ENCODE peak calls at places on chromosomes 5 and 9, in five cellular contexts. W, J, G, K and S are unnamed samples.

GRCh38 chr5:176744584-176744965 is 65.8 kb upstream of the UNC5A start:
- DNase-seq in J (no peak), W (no peak), G (no peak), K (no peak), S (no peak)

GRCh38 chr9:127720031-127720864 is 4.4 kb downstream of the TTC16 start:
- DNase-seq in J (peak; percentile 39), W (no peak), K (no peak), G (no peak), S (no peak)

GRCh38 chr5:112228672-112229071 is 190.4 kb downstream of the EPB41L4A start:
- DNase-seq in W (no peak), K (peak; percentile 57), G (peak; percentile 82), J (peak; percentile 83), S (peak; percentile 44)

GRCh38 chr9:129273941-129274709 is 96.1 kb upstream of the IER5L start:
- DNase-seq in K (no peak), J (no peak), W (no peak), G (no peak), S (no peak)

GRCh38 chr5:84436866-84437265 is 52.2 kb upstream of the EDIL3 start:
- DNase-seq in G (no peak), J (peak; percentile 27), W (no peak), K (peak; percentile 72), S (no peak)

GRCh38 chr9:94879230-94879629 is 152.7 kb downstream of the AOPEP start:
- DNase-seq in G (no peak), J (no peak), K (no peak), W (no peak), S (no peak)

GRCh38 chr9:93028448-93029006 is 30.0 kb upstream of the SUSD3 start:
- DNase-seq in K (no peak), J (peak; percentile 55), G (no peak), W (peak; percentile 26), S (no peak)

GRCh38 chr5:180630426-180630825 is 19.0 kb downstream of the FLT4 start:
- DNase-seq in K (no peak), J (no peak), W (no peak), G (no peak), S (no peak)

GRCh38 chr9:111366978-111367377 is 37.0 kb upstream of the OR2K2 start:
- DNase-seq in G (no peak), K (no peak), J (no peak), W (no peak), S (no peak)

GRCh38 chr5:170818222-170818621 is 34.7 kb downstream of the GABRP start:
- DNase-seq in G (no peak), W (no peak), K (peak; percentile 76), J (no peak), S (no peak)

GRCh38 chr5:131496400-131496713 is 138.7 kb downstream of the RAPGEF6 start:
- DNase-seq in G (no peak), J (no peak), W (no peak), K (no peak), S (no peak)

GRCh38 chr9:121734465-121734864 is 83.0 kb downstream of the DAB2IP start:
- DNase-seq in K (no peak), J (peak; percentile 33), G (no peak), W (no peak), S (no peak)

GRCh38 chr5:156759156-156759555 is 90.9 kb upstream of the PPP1R2B start:
- DNase-seq in J (no peak), K (no peak), W (no peak), G (peak; percentile 33), S (no peak)

GRCh38 chr5:33188089-33188488 is 252.7 kb upstream of the TARS1 start:
- DNase-seq in J (no peak), K (no peak), W (no peak), G (no peak), S (no peak)

GRCh38 chr5:135075621-135076585 is 41.9 kb upstream of the PITX1 start:
- DNase-seq in J (peak; percentile 81), G (no peak), W (no peak), K (peak; percentile 71), S (no peak)

GRCh38 chr5:150278916-150279315 is 10.7 kb downstream of the CAMK2A start:
- DNase-seq in G (no peak), J (peak; percentile 90), K (peak; percentile 90), W (no peak), S (no peak)

GRCh38 chr9:133945314-133945975 is 46.7 kb downstream of the VAV2 start:
- DNase-seq in G (peak; percentile 6), J (no peak), K (no peak), W (no peak), S (peak; percentile 13)

GRCh38 chr5:157266286-157267007 is 524 bp downstream of the CYFIP2 start:
- DNase-seq in J (no peak), G (no peak), W (peak; percentile 45), K (no peak), S (no peak)

GRCh38 chr9:125099816-125100215 is 43.5 kb downstream of the SCAI start:
- DNase-seq in J (no peak), K (no peak), G (no peak), W (no peak), S (no peak)

GRCh38 chr5:169650701-169651331 is 13.7 kb downstream of the DOCK2 start:
- DNase-seq in J (peak; percentile 94), G (no peak), K (peak; percentile 88), W (no peak), S (no peak)

GRCh38 chr5:168305281-168305680 is 13.8 kb downstream of the WWC1 start:
- DNase-seq in W (no peak), G (no peak), J (no peak), K (no peak), S (no peak)

GRCh38 chr9:36929350-36929675 is 104.8 kb downstream of the PAX5 start:
- DNase-seq in K (no peak), J (no peak), G (no peak), W (no peak), S (no peak)

GRCh38 chr5:174609116-174609515 is 115.3 kb upstream of the MSX2 start:
- DNase-seq in J (peak; percentile 89), W (no peak), G (no peak), K (peak; percentile 42), S (peak; percentile 32)

GRCh38 chr9:91949946-91950664 is at the start of gene ROR2:
- DNase-seq in G (peak; percentile 67), W (peak; percentile 37), K (peak; percentile 12), J (no peak), S (peak; percentile 65)

GRCh38 chr5:187617-188451 is 3.5 kb upstream of the LRRC14B start:
- DNase-seq in G (no peak), J (no peak), K (no peak), W (no peak), S (no peak)

GRCh38 chr9:137441289-137441934 is at the start of gene ENTPD8:
- DNase-seq in K (no peak), J (peak; percentile 54), W (no peak), G (no peak), S (no peak)

GRCh38 chr5:140246378-140247122 is 56.4 kb downstream of the PFDN1 start:
- DNase-seq in G (peak; percentile 47), W (no peak), K (peak; percentile 83), J (peak; percentile 84), S (peak; percentile 91)

GRCh38 chr9:130243015-130243881 is 22.3 kb upstream of the HMCN2 start:
- DNase-seq in W (peak; percentile 60), G (peak; percentile 72), J (peak; percentile 36), K (no peak), S (peak; percentile 92)

GRCh38 chr5:172683264-172683663 is 42.2 kb downstream of the NEURL1B start:
- DNase-seq in G (no peak), W (no peak), J (no peak), K (no peak), S (no peak)

GRCh38 chr9:133869674-133870419 is 122.3 kb downstream of the VAV2 start:
- DNase-seq in W (no peak), G (no peak), K (peak; percentile 58), J (no peak), S (no peak)

GRCh38 chr9:19379697-19380046 is 364 bp downstream of the RPS6 start:
- DNase-seq in J (peak; percentile 19), K (no peak), G (no peak), W (peak; percentile 26), S (peak; percentile 45)

GRCh38 chr5:116372931-116373597 is 201.6 kb downstream of the SEMA6A start:
- DNase-seq in W (no peak), G (no peak), K (no peak), J (no peak), S (no peak)

GRCh38 chr9:91378695-91379127 is 17.0 kb upstream of the AUH start:
- DNase-seq in W (no peak), G (no peak), J (peak; percentile 22), K (peak; percentile 83), S (peak; percentile 35)

GRCh38 chr9:133140174-133140505 is 19.1 kb upstream of the RALGDS start:
- DNase-seq in W (no peak), G (no peak), J (no peak), K (no peak), S (peak; percentile 17)

GRCh38 chr9:15158019-15158418 is 149.0 kb downstream of the TTC39B start:
- DNase-seq in J (no peak), G (no peak), K (no peak), W (no peak), S (no peak)

GRCh38 chr5:176700239-176700847 is 53.1 kb downstream of the TSPAN17 start:
- DNase-seq in W (no peak), G (no peak), K (no peak), J (no peak), S (no peak)

GRCh38 chr9:98037362-98037761 is 19.2 kb upstream of the NANS start:
- DNase-seq in W (no peak), K (no peak), G (peak; percentile 41), J (no peak), S (peak; percentile 31)

GRCh38 chr5:140125637-140126036 is at the start of gene IGIP:
- DNase-seq in K (no peak), W (no peak), G (no peak), J (no peak), S (no peak)

GRCh38 chr5:139635606-139636206 is 12.4 kb upstream of the CXXC5 start:
- DNase-seq in W (no peak), J (peak; percentile 98), K (peak; percentile 92), G (peak; percentile 85), S (peak; percentile 80)

GRCh38 chr9:110543631-110544051 is 35.9 kb downstream of the SVEP1 start:
- DNase-seq in K (no peak), G (no peak), W (no peak), J (no peak), S (no peak)